ENCODE peak calls at places on chromosomes 5 and 9, in ten cellular contexts. One of them, this sample, is unnamed.

GRCh38 chr5:154368041-154368800 is 77.6 kb upstream of the SAP30L start:
- DNase-seq in tibial nerve: no peak
- DNase-seq in stomach: no peak
- DNase-seq in spleen: no peak
- DNase-seq in IMR-90: peak
- DNase-seq in HCT116: peak
- DNase-seq in breast epithelium: no peak
- DNase-seq in upper lobe of left lung: no peak
- DNase-seq in heart left ventricle: no peak
- DNase-seq in gastrocnemius medialis: peak
- DNase-seq in this sample: no peak

GRCh38 chr5:132253008-132253441 is 4.5 kb upstream of the PDLIM4 start:
- DNase-seq in stomach: no peak
- DNase-seq in breast epithelium: no peak
- DNase-seq in HCT116: no peak
- DNase-seq in tibial nerve: no peak
- DNase-seq in IMR-90: no peak
- DNase-seq in heart left ventricle: no peak
- DNase-seq in upper lobe of left lung: no peak
- DNase-seq in spleen: peak
- DNase-seq in gastrocnemius medialis: no peak
- DNase-seq in this sample: no peak

GRCh38 chr5:109585012-109585599 is 104.6 kb upstream of the MAN2A1 start:
- DNase-seq in heart left ventricle: no peak
- DNase-seq in IMR-90: no peak
- DNase-seq in tibial nerve: no peak
- DNase-seq in upper lobe of left lung: no peak
- DNase-seq in gastrocnemius medialis: no peak
- DNase-seq in stomach: no peak
- DNase-seq in spleen: no peak
- DNase-seq in breast epithelium: no peak
- DNase-seq in HCT116: no peak
- DNase-seq in this sample: no peak

GRCh38 chr9:259405-260404 is 45.0 kb downstream of the DOCK8 start:
- DNase-seq in IMR-90: no peak
- DNase-seq in heart left ventricle: no peak
- DNase-seq in HCT116: no peak
- DNase-seq in tibial nerve: no peak
- DNase-seq in spleen: no peak
- DNase-seq in gastrocnemius medialis: no peak
- DNase-seq in upper lobe of left lung: no peak
- DNase-seq in stomach: no peak
- DNase-seq in breast epithelium: no peak
- DNase-seq in this sample: no peak

GRCh38 chr5:120503311-120503710 is 39.2 kb downstream of the PRR16 start:
- DNase-seq in heart left ventricle: no peak
- DNase-seq in IMR-90: no peak
- DNase-seq in stomach: no peak
- DNase-seq in HCT116: no peak
- DNase-seq in upper lobe of left lung: no peak
- DNase-seq in breast epithelium: no peak
- DNase-seq in tibial nerve: no peak
- DNase-seq in spleen: no peak
- DNase-seq in gastrocnemius medialis: no peak
- DNase-seq in this sample: no peak

GRCh38 chr5:9498541-9499497 is 47.1 kb downstream of the SEMA5A start:
- DNase-seq in gastrocnemius medialis: no peak
- DNase-seq in heart left ventricle: no peak
- DNase-seq in HCT116: no peak
- DNase-seq in spleen: no peak
- DNase-seq in tibial nerve: no peak
- DNase-seq in stomach: no peak
- DNase-seq in IMR-90: peak
- DNase-seq in upper lobe of left lung: no peak
- DNase-seq in breast epithelium: no peak
- DNase-seq in this sample: no peak

GRCh38 chr9:112535364-112535763 is 48.7 kb downstream of the KIAA1958 start:
- DNase-seq in gastrocnemius medialis: no peak
- DNase-seq in stomach: no peak
- DNase-seq in heart left ventricle: no peak
- DNase-seq in HCT116: no peak
- DNase-seq in tibial nerve: no peak
- DNase-seq in spleen: no peak
- DNase-seq in breast epithelium: no peak
- DNase-seq in upper lobe of left lung: no peak
- DNase-seq in IMR-90: peak
- DNase-seq in this sample: no peak

GRCh38 chr5:128192368-128192767 is 108.8 kb downstream of the SLC12A2 start:
- DNase-seq in tibial nerve: no peak
- DNase-seq in heart left ventricle: no peak
- DNase-seq in spleen: no peak
- DNase-seq in HCT116: no peak
- DNase-seq in upper lobe of left lung: no peak
- DNase-seq in breast epithelium: no peak
- DNase-seq in IMR-90: no peak
- DNase-seq in stomach: no peak
- DNase-seq in gastrocnemius medialis: no peak
- DNase-seq in this sample: no peak

GRCh38 chr5:169655353-169655752 is 18.3 kb downstream of the DOCK2 start:
- DNase-seq in upper lobe of left lung: no peak
- DNase-seq in tibial nerve: no peak
- DNase-seq in breast epithelium: no peak
- DNase-seq in gastrocnemius medialis: no peak
- DNase-seq in spleen: no peak
- DNase-seq in stomach: no peak
- DNase-seq in heart left ventricle: no peak
- DNase-seq in IMR-90: no peak
- DNase-seq in HCT116: no peak
- DNase-seq in this sample: no peak

GRCh38 chr5:88884435-88884877 is 1.5 kb upstream of the MEF2C start:
- DNase-seq in heart left ventricle: no peak
- DNase-seq in tibial nerve: no peak
- DNase-seq in HCT116: no peak
- DNase-seq in breast epithelium: no peak
- DNase-seq in spleen: no peak
- DNase-seq in gastrocnemius medialis: no peak
- DNase-seq in IMR-90: peak
- DNase-seq in upper lobe of left lung: no peak
- DNase-seq in stomach: no peak
- DNase-seq in this sample: no peak

GRCh38 chr9:131657890-131658752 is 81.8 kb downstream of the RAPGEF1 start:
- DNase-seq in breast epithelium: no peak
- DNase-seq in upper lobe of left lung: no peak
- DNase-seq in gastrocnemius medialis: no peak
- DNase-seq in stomach: no peak
- DNase-seq in heart left ventricle: no peak
- DNase-seq in HCT116: peak
- DNase-seq in tibial nerve: no peak
- DNase-seq in IMR-90: peak
- DNase-seq in spleen: no peak
- DNase-seq in this sample: no peak

GRCh38 chr5:181207214-181207959 is 2.4 kb upstream of the TRIM7 start:
- DNase-seq in spleen: peak
- DNase-seq in gastrocnemius medialis: peak
- DNase-seq in breast epithelium: no peak
- DNase-seq in heart left ventricle: peak
- DNase-seq in stomach: peak
- DNase-seq in tibial nerve: peak
- DNase-seq in HCT116: peak
- DNase-seq in upper lobe of left lung: no peak
- DNase-seq in IMR-90: peak
- DNase-seq in this sample: no peak

GRCh38 chr5:121675932-121676331 is 175.8 kb upstream of the FTMT start:
- DNase-seq in HCT116: no peak
- DNase-seq in heart left ventricle: no peak
- DNase-seq in stomach: no peak
- DNase-seq in gastrocnemius medialis: no peak
- DNase-seq in IMR-90: no peak
- DNase-seq in spleen: no peak
- DNase-seq in upper lobe of left lung: no peak
- DNase-seq in tibial nerve: no peak
- DNase-seq in breast epithelium: no peak
- DNase-seq in this sample: no peak

GRCh38 chr9:108535526-108535925 is 320.3 kb downstream of the ACTL7B start:
- DNase-seq in heart left ventricle: no peak
- DNase-seq in stomach: no peak
- DNase-seq in tibial nerve: no peak
- DNase-seq in gastrocnemius medialis: no peak
- DNase-seq in HCT116: no peak
- DNase-seq in breast epithelium: no peak
- DNase-seq in IMR-90: no peak
- DNase-seq in upper lobe of left lung: no peak
- DNase-seq in spleen: no peak
- DNase-seq in this sample: no peak

GRCh38 chr5:180470966-180471582 is 23.1 kb upstream of the CNOT6 start:
- DNase-seq in gastrocnemius medialis: peak
- DNase-seq in breast epithelium: no peak
- DNase-seq in spleen: peak
- DNase-seq in heart left ventricle: no peak
- DNase-seq in tibial nerve: no peak
- DNase-seq in IMR-90: peak
- DNase-seq in HCT116: peak
- DNase-seq in upper lobe of left lung: no peak
- DNase-seq in stomach: peak
- DNase-seq in this sample: no peak

GRCh38 chr5:39158127-39158593 is 61.2 kb downstream of the FYB1 start:
- DNase-seq in spleen: no peak
- DNase-seq in gastrocnemius medialis: peak
- DNase-seq in heart left ventricle: peak
- DNase-seq in stomach: peak
- DNase-seq in upper lobe of left lung: no peak
- DNase-seq in IMR-90: no peak
- DNase-seq in tibial nerve: no peak
- DNase-seq in HCT116: no peak
- DNase-seq in breast epithelium: no peak
- DNase-seq in this sample: no peak

GRCh38 chr5:159286420-159287035 is 23.4 kb downstream of the UBLCP1 start:
- DNase-seq in stomach: no peak
- DNase-seq in gastrocnemius medialis: no peak
- DNase-seq in tibial nerve: no peak
- DNase-seq in HCT116: no peak
- DNase-seq in IMR-90: peak
- DNase-seq in heart left ventricle: no peak
- DNase-seq in upper lobe of left lung: no peak
- DNase-seq in breast epithelium: no peak
- DNase-seq in spleen: no peak
- DNase-seq in this sample: no peak

GRCh38 chr5:32173394-32174010 is 617 bp downstream of the GOLPH3 start:
- DNase-seq in heart left ventricle: peak
- DNase-seq in HCT116: no peak
- DNase-seq in spleen: peak
- DNase-seq in IMR-90: peak
- DNase-seq in upper lobe of left lung: peak
- DNase-seq in breast epithelium: peak
- DNase-seq in gastrocnemius medialis: peak
- DNase-seq in stomach: peak
- DNase-seq in tibial nerve: peak
- DNase-seq in this sample: no peak
- TF ChIP-seq POLR2A in heart left ventricle: no peak
- TF ChIP-seq POLR2A in HCT116: no peak
- TF ChIP-seq POLR2A in spleen: no peak
- TF ChIP-seq POLR2A in IMR-90: no peak
- TF ChIP-seq POLR2A in upper lobe of left lung: no peak
- TF ChIP-seq POLR2A in breast epithelium: no peak
- TF ChIP-seq POLR2A in gastrocnemius medialis: no peak
- TF ChIP-seq POLR2A in stomach: no peak
- TF ChIP-seq POLR2A in tibial nerve: no peak
- TF ChIP-seq POLR2A in this sample: no peak

GRCh38 chr9:35990155-35990554 is 32.2 kb upstream of the OR2S2 start:
- DNase-seq in gastrocnemius medialis: no peak
- DNase-seq in HCT116: no peak
- DNase-seq in breast epithelium: no peak
- DNase-seq in spleen: no peak
- DNase-seq in stomach: no peak
- DNase-seq in upper lobe of left lung: no peak
- DNase-seq in tibial nerve: no peak
- DNase-seq in IMR-90: no peak
- DNase-seq in heart left ventricle: no peak
- DNase-seq in this sample: no peak
- H3K27ac ChIP-seq in gastrocnemius medialis: no peak
- H3K27ac ChIP-seq in HCT116: no peak
- H3K27ac ChIP-seq in breast epithelium: no peak
- H3K27ac ChIP-seq in spleen: no peak
- H3K27ac ChIP-seq in stomach: no peak
- H3K27ac ChIP-seq in upper lobe of left lung: no peak
- H3K27ac ChIP-seq in tibial nerve: no peak
- H3K27ac ChIP-seq in IMR-90: no peak
- H3K27ac ChIP-seq in heart left ventricle: no peak
- H3K27ac ChIP-seq in this sample: no peak

DNA sequence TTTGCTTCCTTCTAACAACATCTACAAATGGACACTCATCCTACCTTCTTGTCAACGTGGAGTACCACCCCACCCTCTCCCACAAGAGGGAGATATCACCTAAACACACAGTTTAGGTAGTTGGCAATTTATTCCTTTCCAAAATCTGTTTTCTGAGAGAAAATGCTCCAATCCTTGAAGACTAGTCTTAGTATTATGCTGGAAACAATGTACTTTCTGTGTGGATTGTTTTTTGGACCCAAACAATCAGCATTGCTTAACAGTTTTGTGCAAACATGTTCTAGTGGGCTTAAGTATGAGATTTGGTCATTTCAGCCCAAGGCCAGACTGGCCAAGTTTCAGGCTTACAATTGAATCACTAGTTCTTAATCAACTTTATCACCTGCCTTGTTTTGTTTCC is 359.1 kb downstream of the ARHGEF28 start:
- DNase-seq in upper lobe of left lung: no peak
- DNase-seq in spleen: no peak
- DNase-seq in tibial nerve: no peak
- DNase-seq in IMR-90: peak
- DNase-seq in HCT116: peak
- DNase-seq in gastrocnemius medialis: no peak
- DNase-seq in stomach: no peak
- DNase-seq in breast epithelium: no peak
- DNase-seq in heart left ventricle: no peak
- DNase-seq in this sample: no peak
- TF ChIP-seq POLR2A in upper lobe of left lung: no peak
- TF ChIP-seq POLR2A in spleen: no peak
- TF ChIP-seq POLR2A in tibial nerve: no peak
- TF ChIP-seq POLR2A in IMR-90: no peak
- TF ChIP-seq POLR2A in HCT116: no peak
- TF ChIP-seq POLR2A in gastrocnemius medialis: no peak
- TF ChIP-seq POLR2A in stomach: no peak
- TF ChIP-seq POLR2A in breast epithelium: no peak
- TF ChIP-seq POLR2A in heart left ventricle: no peak
- TF ChIP-seq POLR2A in this sample: no peak

GRCh38 chr5:150505041-150505511 is 2.9 kb upstream of the NDST1 start:
- DNase-seq in tibial nerve: no peak
- DNase-seq in upper lobe of left lung: no peak
- DNase-seq in IMR-90: no peak
- DNase-seq in stomach: no peak
- DNase-seq in breast epithelium: no peak
- DNase-seq in heart left ventricle: no peak
- DNase-seq in HCT116: no peak
- DNase-seq in spleen: no peak
- DNase-seq in gastrocnemius medialis: peak
- DNase-seq in this sample: no peak
- H3K27ac ChIP-seq in tibial nerve: peak
- H3K27ac ChIP-seq in upper lobe of left lung: peak
- H3K27ac ChIP-seq in IMR-90: no peak
- H3K27ac ChIP-seq in stomach: peak
- H3K27ac ChIP-seq in breast epithelium: peak
- H3K27ac ChIP-seq in heart left ventricle: peak
- H3K27ac ChIP-seq in HCT116: no peak
- H3K27ac ChIP-seq in spleen: peak
- H3K27ac ChIP-seq in gastrocnemius medialis: peak
- H3K27ac ChIP-seq in this sample: peak

GRCh38 chr9:136533775-136534157 is 12.1 kb downstream of the NOTCH1 start:
- DNase-seq in breast epithelium: no peak
- DNase-seq in spleen: peak
- DNase-seq in stomach: peak
- DNase-seq in tibial nerve: no peak
- DNase-seq in IMR-90: no peak
- DNase-seq in HCT116: no peak
- DNase-seq in upper lobe of left lung: peak
- DNase-seq in gastrocnemius medialis: no peak
- DNase-seq in heart left ventricle: no peak
- DNase-seq in this sample: no peak
- TF ChIP-seq POLR2A in breast epithelium: no peak
- TF ChIP-seq POLR2A in spleen: no peak
- TF ChIP-seq POLR2A in stomach: no peak
- TF ChIP-seq POLR2A in tibial nerve: no peak
- TF ChIP-seq POLR2A in IMR-90: no peak
- TF ChIP-seq POLR2A in HCT116: no peak
- TF ChIP-seq POLR2A in upper lobe of left lung: peak
- TF ChIP-seq POLR2A in gastrocnemius medialis: no peak
- TF ChIP-seq POLR2A in heart left ventricle: no peak
- TF ChIP-seq POLR2A in this sample: no peak